ENCODE peak calls at places on chromosomes 11 and 22, in five cellular contexts. X is H9, Q is fibroblast of mammary gland, Z is astrocyte of the cerebellum, D is bronchial epithelial cell. T is an unnamed sample.
A peak's percentile ranks its signal among the peaks of the same experiment; 100 is the strongest.

GRCh38 chr11:72719551-72719950 is 32.7 kb downstream of the ARAP1 start:
- DNase-seq in X (no peak), Z (no peak), Q (no peak), D (no peak), T (no peak)

GRCh38 chr22:46262449-46263207 is 515 bp downstream of the PKDREJ start:
- DNase-seq in X (peak; percentile 86), Q (peak; percentile 65), Z (no peak), D (peak; percentile 13), T (no peak)

GRCh38 chr11:92846542-92847125 is 122.8 kb upstream of the MTNR1B start:
- DNase-seq in Q (no peak), X (no peak), Z (no peak), D (no peak), T (no peak)

GRCh38 chr11:289145-289705 is 299 bp downstream of the PGGHG start:
- DNase-seq in D (no peak), Z (no peak), X (no peak), Q (no peak), T (no peak)

GRCh38 chr11:110184466-110184865 is 91.3 kb downstream of the ZC3H12C start:
- DNase-seq in X (no peak), Z (no peak), Q (peak; percentile 95), D (no peak), T (no peak)

GRCh38 chr22:11616811-11617210 is 3911.2 kb upstream of the OR11H1 start:
- DNase-seq in X (no peak), D (no peak), Q (no peak), Z (no peak), T (no peak)

GRCh38 chr22:45969414-45969799 is 7.6 kb downstream of the WNT7B start:
- DNase-seq in X (peak; percentile 67), D (peak; percentile 41), Q (no peak), Z (no peak), T (no peak)

GRCh38 chr11:73159981-73160777 is 18.1 kb upstream of the FCHSD2 start:
- DNase-seq in Q (no peak), D (peak; percentile 36), Z (no peak), X (no peak), T (no peak)

GRCh38 chr11:557328-558132 is 3.0 kb downstream of the LMNTD2 start:
- DNase-seq in Z (no peak), X (no peak), D (no peak), Q (no peak), T (no peak)

GRCh38 chr11:70332567-70332966 is 62.1 kb downstream of the PPFIA1 start:
- DNase-seq in X (no peak), Z (no peak), D (no peak), Q (no peak), T (no peak)

GRCh38 chr11:19027829-19028595 is 32.5 kb downstream of the MRGPRX2 start:
- DNase-seq in Q (peak; percentile 90), X (no peak), D (peak; percentile 99), Z (peak; percentile 70), T (peak; percentile 4)

GRCh38 chr11:128509990-128510389 is 77.4 kb downstream of the ETS1 start:
- DNase-seq in Q (peak; percentile 82), X (no peak), D (peak; percentile 81), Z (no peak), T (no peak)

GRCh38 chr11:35850191-35850590 is 93.7 kb upstream of the LDLRAD3 start:
- DNase-seq in D (no peak), Q (no peak), X (no peak), Z (no peak), T (no peak)

GRCh38 chr11:129204439-129204838 is 12.3 kb upstream of the ARHGAP32 start:
- DNase-seq in D (no peak), X (no peak), Z (no peak), Q (no peak), T (no peak)

GRCh38 chr11:122229611-122230386 is 113.8 kb upstream of the BLID start:
- DNase-seq in D (no peak), X (peak; percentile 68), Q (no peak), Z (no peak), T (no peak)

GRCh38 chr11:124717786-124718634 is 21.7 kb upstream of the NRGN start:
- DNase-seq in Q (peak; percentile 29), D (peak; percentile 10), Z (peak; percentile 20), X (peak; percentile 48), T (no peak)

GRCh38 chr22:19892249-19892879 is 37.7 kb upstream of the GNB1L start:
- DNase-seq in Q (peak; percentile 48), X (no peak), Z (no peak), D (peak; percentile 51), T (no peak)

GRCh38 chr11:69810289-69811118 is 8.7 kb downstream of the FGF3 start:
- DNase-seq in Q (no peak), Z (no peak), D (no peak), X (no peak), T (no peak)

GRCh38 chr22:23452231-23453010 is 127.7 kb downstream of the IGLL1 start:
- DNase-seq in X (no peak), D (no peak), Q (no peak), Z (no peak), T (no peak)

GRCh38 chr11:75276696-75277095 is 36.1 kb downstream of the TPBGL start:
- DNase-seq in Z (no peak), D (no peak), X (peak; percentile 27), Q (no peak), T (no peak)

GRCh38 chr11:106172389-106172991 is 95.0 kb downstream of the AASDHPPT start:
- DNase-seq in Z (no peak), D (peak; percentile 70), Q (peak; percentile 8), X (no peak), T (no peak)

GRCh38 chr22:50525104-50525958 is at the start of gene SCO2:
- DNase-seq in X (peak; percentile 94), Q (peak; percentile 97), D (peak; percentile 87), Z (peak; percentile 91), T (peak; percentile 69)

GRCh38 chr11:27699926-27700350 is 317 bp downstream of the BDNF start:
- DNase-seq in Z (no peak), D (no peak), Q (no peak), X (no peak), T (no peak)

GRCh38 chr11:9040410-9040809 is 36.6 kb upstream of the NRIP3 start:
- DNase-seq in Z (no peak), X (no peak), D (no peak), Q (no peak), T (no peak)

GRCh38 chr11:111944651-111945051 is 7.5 kb downstream of the DIXDC1 start:
- DNase-seq in Q (peak; percentile 98), Z (peak; percentile 74), D (peak; percentile 96), X (no peak), T (peak; percentile 47)

GRCh38 chr11:24781288-24781687 is 284.4 kb downstream of the LUZP2 start:
- DNase-seq in X (no peak), Z (no peak), D (peak; percentile 25), Q (no peak), T (no peak)

GRCh38 chr11:24779791-24780190 is 282.9 kb downstream of the LUZP2 start:
- DNase-seq in X (no peak), Q (no peak), Z (no peak), D (peak; percentile 10), T (no peak)
- TF ChIP-seq CTCF in X (peak; percentile 61), Q (no peak), Z (no peak), D (peak; percentile 36), T (no peak)

GRCh38 chr11:101825551-101825950 is 89.3 kb upstream of the CEP126 start:
- DNase-seq in Z (no peak), D (no peak), X (no peak), Q (peak; percentile 7), T (no peak)
- TF ChIP-seq CTCF in Z (no peak), D (no peak), X (no peak), Q (no peak), T (no peak)

DNA sequence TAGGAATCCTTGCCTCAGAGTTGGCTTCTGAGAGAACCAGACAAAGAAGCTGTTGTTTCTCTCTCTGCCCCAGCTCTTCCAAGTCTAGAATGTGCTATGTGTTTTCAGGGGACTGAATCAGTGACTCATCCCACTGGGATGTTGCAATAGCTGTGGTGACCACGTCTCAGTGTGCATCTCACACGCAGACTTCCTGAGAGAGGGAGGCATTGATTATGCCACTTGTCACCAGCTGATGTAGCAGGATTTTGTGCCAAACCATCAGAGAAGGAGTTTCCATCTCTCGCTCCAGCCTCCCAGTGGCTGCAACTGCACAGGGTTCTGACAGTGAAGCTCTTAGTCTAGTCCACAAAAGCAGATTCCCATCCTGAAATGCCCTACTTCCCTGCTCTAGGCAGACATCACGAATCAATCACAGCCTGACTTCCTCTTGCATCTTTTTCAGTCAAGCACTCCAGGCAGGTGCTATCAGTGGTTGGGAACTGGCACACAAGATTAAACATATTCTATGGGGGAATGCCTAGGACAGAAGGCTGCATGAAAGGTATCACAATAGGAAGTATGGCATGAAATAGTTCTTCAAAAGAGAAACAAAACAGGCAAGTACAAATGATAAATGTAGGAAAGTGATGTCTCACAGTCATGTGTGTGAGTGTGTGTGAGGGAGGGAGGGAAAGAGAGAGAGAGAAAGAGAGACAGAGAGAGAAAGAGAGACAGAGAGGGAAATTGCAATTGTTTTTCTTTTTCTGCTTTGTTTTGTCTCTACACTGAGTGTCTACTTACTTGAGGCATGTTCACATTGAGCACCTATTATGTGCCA is 456.0 kb downstream of the MIAT start:
- DNase-seq in Q (peak; percentile 89), Z (peak; percentile 92), D (peak; percentile 87), X (no peak), T (peak; percentile 88)
- TF ChIP-seq CTCF in Q (no peak), Z (no peak), D (no peak), X (no peak), T (no peak)

GRCh38 chr11:125873881-125874555 is 13.4 kb upstream of the HYLS1 start:
- DNase-seq in D (no peak), X (no peak), Q (no peak), Z (no peak), T (no peak)

GRCh38 chr11:125872138-125872491 is 15.4 kb upstream of the HYLS1 start:
- DNase-seq in X (no peak), Z (no peak), D (no peak), Q (no peak), T (no peak)

GRCh38 chr11:125869526-125869925 is 17.9 kb upstream of the HYLS1 start:
- DNase-seq in Z (no peak), X (no peak), D (no peak), Q (no peak), T (no peak)

GRCh38 chr11:125874556-125875124 is 12.8 kb upstream of the HYLS1 start:
- DNase-seq in Q (peak; percentile 74), X (peak; percentile 73), Z (peak; percentile 53), D (peak; percentile 57), T (no peak)

DNA sequence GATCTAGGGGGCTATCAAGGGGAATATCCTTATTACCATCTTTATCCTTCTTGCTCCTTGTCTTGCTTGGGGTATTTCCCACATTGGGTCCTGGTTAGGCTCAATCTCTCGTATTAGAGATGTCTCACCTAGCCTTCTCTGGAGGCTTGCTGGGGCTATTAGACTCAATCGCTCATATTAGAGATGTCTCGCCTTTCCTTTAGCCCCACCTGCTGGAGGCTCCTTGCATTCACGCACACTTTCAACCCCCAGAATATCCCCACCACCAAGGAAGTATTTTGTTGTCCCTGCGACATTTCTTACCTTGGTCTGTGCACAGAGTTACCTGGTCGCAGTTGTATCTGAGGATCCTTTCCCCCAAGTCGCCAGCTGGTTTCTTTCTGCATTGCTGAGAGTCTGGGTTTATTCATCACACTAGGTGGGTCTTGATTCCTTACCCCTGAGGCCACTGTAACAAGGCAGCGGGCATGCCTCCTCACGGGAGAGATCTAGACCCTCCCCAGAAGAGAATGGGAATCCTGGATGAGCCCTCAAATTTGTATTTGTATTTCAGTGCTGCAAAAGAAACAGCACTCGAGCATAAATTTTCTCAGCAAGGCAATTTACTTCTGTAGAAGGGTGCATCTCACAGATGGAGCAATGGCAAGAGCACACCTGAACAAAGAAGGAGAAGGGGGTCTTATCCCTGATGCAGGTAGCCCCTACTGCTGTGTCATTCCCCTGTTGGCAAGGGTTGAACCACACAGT is 15.9 kb upstream of the HYLS1 start:
- DNase-seq in X (peak; percentile 77), D (no peak), Q (peak; percentile 42), Z (peak; percentile 9), T (no peak)
- TF ChIP-seq CTCF in X (peak; percentile 78), D (peak; percentile 33), Q (peak; percentile 61), Z (peak; percentile 70), T (peak; percentile 67)

T was measured in BJ.